ENCODE peak calls at places on chromosomes 5 and 9, in four cellular contexts. One of them, this sample, is unnamed.

GRCh38 chr5:157026789-157027424 is 32.0 kb downstream of the HAVCR1 start:
- DNase-seq in WTC11: peak; percentile 43
- DNase-seq in K562: peak; percentile 30
- DNase-seq in GM12878: no peak
- DNase-seq in this sample: peak; percentile 42

GRCh38 chr5:133285583-133286021 is 233.8 kb downstream of the HSPA4 start:
- DNase-seq in WTC11: no peak
- DNase-seq in K562: no peak
- DNase-seq in GM12878: no peak
- DNase-seq in this sample: no peak

GRCh38 chr5:160289721-160290120 is 22.6 kb downstream of the CCNJL start:
- DNase-seq in WTC11: peak; percentile 36
- DNase-seq in K562: no peak
- DNase-seq in GM12878: no peak
- DNase-seq in this sample: no peak

GRCh38 chr5:153429734-153430133 is 60.7 kb upstream of the GRIA1 start:
- DNase-seq in WTC11: no peak
- DNase-seq in K562: no peak
- DNase-seq in GM12878: peak; percentile 7
- DNase-seq in this sample: no peak

GRCh38 chr9:95315108-95315746 is 2.3 kb downstream of the FANCC start:
- DNase-seq in WTC11: no peak
- DNase-seq in K562: no peak
- DNase-seq in GM12878: no peak
- DNase-seq in this sample: no peak

GRCh38 chr9:92328225-92328624 is 2.5 kb downstream of the CENPP start:
- DNase-seq in WTC11: no peak
- DNase-seq in K562: peak; percentile 58
- DNase-seq in GM12878: no peak
- DNase-seq in this sample: peak; percentile 51

GRCh38 chr5:142317173-142317572 is 7.6 kb downstream of the SPRY4 start:
- DNase-seq in WTC11: no peak
- DNase-seq in K562: no peak
- DNase-seq in GM12878: no peak
- DNase-seq in this sample: no peak

GRCh38 chr5:170533383-170533782 is 29.6 kb downstream of the KCNIP1 start:
- DNase-seq in WTC11: no peak
- DNase-seq in K562: no peak
- DNase-seq in GM12878: no peak
- DNase-seq in this sample: no peak

GRCh38 chr9:106403081-106403480 is 459.9 kb upstream of the ZNF462 start:
- DNase-seq in WTC11: no peak
- DNase-seq in K562: no peak
- DNase-seq in GM12878: no peak
- DNase-seq in this sample: no peak

GRCh38 chr9:85502815-85503643 is 238.7 kb downstream of the AGTPBP1 start:
- DNase-seq in WTC11: no peak
- DNase-seq in K562: no peak
- DNase-seq in GM12878: no peak
- DNase-seq in this sample: no peak
- TF ChIP-seq USF1 in WTC11: no peak
- TF ChIP-seq USF1 in K562: no peak
- TF ChIP-seq USF1 in GM12878: no peak
- TF ChIP-seq USF1 in this sample: no peak

GRCh38 chr9:70470050-70471015 is 55.9 kb upstream of the KLF9 start:
- DNase-seq in WTC11: no peak
- DNase-seq in K562: no peak
- DNase-seq in GM12878: no peak
- DNase-seq in this sample: no peak

GRCh38 chr9:70465398-70465797 is 50.9 kb upstream of the KLF9 start:
- DNase-seq in WTC11: peak; percentile 19
- DNase-seq in K562: no peak
- DNase-seq in GM12878: no peak
- DNase-seq in this sample: no peak

GRCh38 chr9:70463877-70464276 is 49.4 kb upstream of the KLF9 start:
- DNase-seq in WTC11: no peak
- DNase-seq in K562: no peak
- DNase-seq in GM12878: no peak
- DNase-seq in this sample: no peak

GRCh38 chr9:70465904-70466303 is 51.4 kb upstream of the KLF9 start:
- DNase-seq in WTC11: no peak
- DNase-seq in K562: no peak
- DNase-seq in GM12878: no peak
- DNase-seq in this sample: no peak

GRCh38 chr9:70466976-70467551 is 52.6 kb upstream of the KLF9 start:
- DNase-seq in WTC11: no peak
- DNase-seq in K562: peak; percentile 13
- DNase-seq in GM12878: no peak
- DNase-seq in this sample: no peak
- TF ChIP-seq USF1 in WTC11: no peak
- TF ChIP-seq USF1 in K562: no peak
- TF ChIP-seq USF1 in GM12878: no peak
- TF ChIP-seq USF1 in this sample: no peak

GRCh38 chr9:111662851-111663823 is 1.7 kb downstream of the GNG10 start:
- DNase-seq in WTC11: peak; percentile 48
- DNase-seq in K562: peak; percentile 20
- DNase-seq in GM12878: no peak
- DNase-seq in this sample: no peak

GRCh38 chr9:111658943-111659342 is 2.5 kb upstream of the GNG10 start:
- DNase-seq in WTC11: no peak
- DNase-seq in K562: no peak
- DNase-seq in GM12878: no peak
- DNase-seq in this sample: no peak

GRCh38 chr9:111659706-111660105 is 1.7 kb upstream of the GNG10 start:
- DNase-seq in WTC11: no peak
- DNase-seq in K562: no peak
- DNase-seq in GM12878: no peak
- DNase-seq in this sample: no peak

GRCh38 chr9:111661802-111662491 is 542 bp downstream of the GNG10 start:
- DNase-seq in WTC11: peak; percentile 43
- DNase-seq in K562: peak; percentile 57
- DNase-seq in GM12878: no peak
- DNase-seq in this sample: peak; percentile 87

DNA sequence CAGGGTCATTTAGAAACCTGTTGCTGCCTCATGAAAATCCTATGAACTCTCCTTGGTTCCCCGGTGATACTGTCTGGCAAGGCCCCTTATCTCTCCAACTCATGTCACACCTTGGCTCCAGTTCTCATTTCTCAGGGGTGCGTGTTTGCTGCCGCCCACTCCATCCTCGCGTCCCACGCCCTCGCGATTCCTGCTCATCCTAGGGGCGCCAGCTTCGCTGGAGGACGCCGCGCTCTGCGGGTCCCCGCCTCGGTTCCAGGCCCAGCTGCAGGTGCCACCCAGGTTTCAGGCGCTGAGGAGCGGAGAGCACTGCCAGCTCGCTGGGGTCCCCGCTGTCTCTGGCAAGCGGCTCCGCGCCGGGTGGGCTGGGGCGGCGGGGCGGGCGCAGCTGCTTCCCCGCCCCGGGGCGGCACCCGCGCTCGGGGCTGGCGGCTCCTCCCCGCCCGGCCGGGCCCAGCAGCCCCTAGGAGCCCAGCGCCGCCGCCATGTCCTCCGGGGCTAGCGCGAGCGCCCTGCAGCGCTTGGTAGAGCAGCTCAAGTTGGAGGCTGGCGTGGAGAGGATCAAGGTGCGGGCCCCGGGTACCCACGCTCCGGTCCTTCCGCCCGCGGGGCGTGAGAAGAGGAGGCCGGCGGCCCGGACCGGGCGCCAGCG is at the start of gene GNG10:
- DNase-seq in WTC11: peak; percentile 52
- DNase-seq in K562: peak; percentile 88
- DNase-seq in GM12878: no peak
- DNase-seq in this sample: peak; percentile 97
- TF ChIP-seq USF1 in WTC11: no peak
- TF ChIP-seq USF1 in K562: no peak
- TF ChIP-seq USF1 in GM12878: no peak
- TF ChIP-seq USF1 in this sample: no peak

DNA sequence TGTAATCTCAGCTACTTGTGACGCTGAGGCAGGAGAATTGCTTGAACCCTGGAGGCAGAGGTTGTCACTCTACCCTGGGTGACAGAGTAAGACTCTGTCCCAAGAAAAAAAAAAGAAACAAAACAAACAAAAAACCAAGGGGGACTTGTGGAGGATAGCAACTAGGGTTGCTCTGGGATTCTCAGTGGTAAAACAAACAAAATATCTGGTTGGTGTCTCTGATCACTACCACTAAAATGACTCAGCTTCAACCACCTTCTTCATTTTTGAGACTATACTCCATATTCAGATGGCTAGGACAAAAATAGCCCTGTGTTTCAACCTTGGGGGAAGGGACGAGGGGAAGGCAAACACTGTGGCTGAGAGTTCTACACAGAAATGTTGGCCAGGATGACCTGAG is 110.3 kb downstream of the ARRDC3 start:
- DNase-seq in WTC11: no peak
- DNase-seq in K562: peak; percentile 50
- DNase-seq in GM12878: peak; percentile 84
- DNase-seq in this sample: no peak
- TF ChIP-seq USF1 in WTC11: no peak
- TF ChIP-seq USF1 in K562: no peak
- TF ChIP-seq USF1 in GM12878: no peak
- TF ChIP-seq USF1 in this sample: no peak